ENCODE peak calls at places on chromosomes 5 and 9, in five cellular contexts. I is PC-9; V is lower lobe of right lung; J is CD4-positive, alpha-beta memory T cell; F is astrocyte of the spinal cord. D is an unnamed sample.

GRCh38 chr9:114671605-114672004 is 10.4 kb downstream of the TEX48 start:
- DNase-seq in F (peak), J (no peak), V (no peak), I (no peak), D (no peak)

GRCh38 chr9:134660407-134660806 is 18.8 kb downstream of the COL5A1 start:
- DNase-seq in V (no peak), I (no peak), J (no peak), F (no peak), D (no peak)

GRCh38 chr5:104385901-104386300 is 823.3 kb upstream of the NUDT12 start:
- DNase-seq in V (no peak), J (no peak), F (no peak), I (no peak), D (no peak)

GRCh38 chr5:148841519-148841918 is 15.1 kb downstream of the ADRB2 start:
- DNase-seq in F (no peak), J (no peak), I (no peak), V (no peak), D (no peak)

GRCh38 chr9:12773562-12773961 is 1.3 kb upstream of the LURAP1L start:
- DNase-seq in F (no peak), I (no peak), V (no peak), J (no peak), D (no peak)

GRCh38 chr5:32651638-32652037 is 59.5 kb upstream of the NPR3 start:
- DNase-seq in V (no peak), F (no peak), I (no peak), J (no peak), D (no peak)

GRCh38 chr5:173592050-173592669 is 24.3 kb downstream of the BOD1 start:
- DNase-seq in V (no peak), I (peak), F (no peak), J (no peak), D (no peak)

GRCh38 chr5:140801494-140801841 is 611 bp downstream of the PCDHA3 start:
- DNase-seq in I (no peak), F (no peak), V (no peak), J (no peak), D (no peak)

GRCh38 chr5:14156611-14157493 is 13.7 kb downstream of the TRIO start:
- DNase-seq in V (no peak), J (no peak), F (peak), I (peak), D (no peak)

GRCh38 chr5:1555011-1555807 is 31.4 kb upstream of the LPCAT1 start:
- DNase-seq in F (peak), I (peak), V (peak), J (no peak), D (no peak)

GRCh38 chr5:150502106-150502505 is 5.8 kb upstream of the NDST1 start:
- DNase-seq in J (no peak), I (no peak), V (no peak), F (no peak), D (no peak)

GRCh38 chr5:147303251-147303650 is 68.4 kb downstream of the STK32A start:
- DNase-seq in V (no peak), J (no peak), F (peak), I (no peak), D (no peak)

GRCh38 chr5:36680066-36680465 is 73.7 kb downstream of the SLC1A3 start:
- DNase-seq in I (no peak), V (peak), J (no peak), F (no peak), D (no peak)

GRCh38 chr5:15203376-15203775 is 296.6 kb upstream of the FBXL7 start:
- DNase-seq in V (no peak), I (no peak), F (peak), J (no peak), D (no peak)

GRCh38 chr5:138539791-138540190 is 3.2 kb downstream of the ETF1 start:
- DNase-seq in I (no peak), F (no peak), J (no peak), V (no peak), D (no peak)

GRCh38 chr5:138536665-138537315 is 6.2 kb downstream of the ETF1 start:
- DNase-seq in V (no peak), F (no peak), I (no peak), J (no peak), D (no peak)

GRCh38 chr5:138538943-138539627 is 4.0 kb downstream of the ETF1 start:
- DNase-seq in J (no peak), F (no peak), I (no peak), V (no peak), D (no peak)

GRCh38 chr5:138533973-138534941 is 8.8 kb downstream of the ETF1 start:
- DNase-seq in J (no peak), V (no peak), I (no peak), F (no peak), D (no peak)

DNA sequence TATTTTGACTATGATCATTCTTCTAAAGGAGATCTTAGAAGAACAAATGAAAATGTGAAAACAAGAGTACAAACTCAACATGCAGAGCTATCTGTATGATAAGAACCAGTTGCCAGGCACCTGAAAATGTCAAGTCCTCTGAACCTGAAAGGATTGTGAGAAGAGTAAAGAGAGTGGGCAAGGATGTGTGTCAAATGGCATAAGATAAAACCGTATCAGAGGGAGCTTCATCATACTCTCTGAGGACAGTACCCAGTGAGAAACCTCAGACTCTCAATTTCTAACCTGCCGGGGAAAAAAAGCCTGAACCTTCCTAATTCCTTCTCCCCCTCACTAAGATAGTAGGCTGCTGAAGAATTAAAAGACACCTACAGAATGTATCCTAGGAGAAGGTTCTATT is 6.8 kb downstream of the ETF1 start:
- DNase-seq in V (no peak), J (no peak), I (no peak), F (no peak), D (no peak)
- H3K4me3 ChIP-seq in V (no peak), J (no peak), I (no peak), F (no peak), D (no peak)

DNA sequence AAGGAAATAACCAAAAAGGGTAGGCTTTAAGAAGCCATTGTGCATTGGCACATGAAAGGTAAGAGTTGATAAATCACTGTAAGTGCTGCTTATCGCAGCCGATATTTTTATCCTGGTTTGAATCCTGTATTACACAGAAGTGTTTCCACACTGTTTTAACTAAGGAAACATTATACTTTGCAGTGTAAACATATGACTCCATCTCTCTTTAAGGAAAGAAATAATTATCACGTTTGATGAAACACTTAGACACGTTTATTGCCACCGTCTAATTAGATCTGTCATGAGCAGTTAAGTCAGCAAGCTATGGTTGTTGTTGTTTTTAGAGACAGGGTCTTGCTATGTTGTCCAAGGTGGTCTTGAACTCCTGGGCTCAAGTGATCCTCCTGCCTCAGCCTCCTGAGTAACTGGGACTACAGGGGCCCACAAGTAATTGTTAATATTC is 85.7 kb upstream of the TNFAIP8 start:
- DNase-seq in J (no peak), I (no peak), V (no peak), F (no peak), D (no peak)
- H3K4me3 ChIP-seq in J (peak), I (peak), V (peak), F (no peak), D (no peak)

GRCh38 chr9:137149367-137149766 is 10.4 kb downstream of the GRIN1 start:
- DNase-seq in V (no peak), I (no peak), F (no peak), J (peak), D (no peak)
- H3K4me3 ChIP-seq in V (no peak), I (no peak), F (no peak), J (no peak), D (no peak)

DNA sequence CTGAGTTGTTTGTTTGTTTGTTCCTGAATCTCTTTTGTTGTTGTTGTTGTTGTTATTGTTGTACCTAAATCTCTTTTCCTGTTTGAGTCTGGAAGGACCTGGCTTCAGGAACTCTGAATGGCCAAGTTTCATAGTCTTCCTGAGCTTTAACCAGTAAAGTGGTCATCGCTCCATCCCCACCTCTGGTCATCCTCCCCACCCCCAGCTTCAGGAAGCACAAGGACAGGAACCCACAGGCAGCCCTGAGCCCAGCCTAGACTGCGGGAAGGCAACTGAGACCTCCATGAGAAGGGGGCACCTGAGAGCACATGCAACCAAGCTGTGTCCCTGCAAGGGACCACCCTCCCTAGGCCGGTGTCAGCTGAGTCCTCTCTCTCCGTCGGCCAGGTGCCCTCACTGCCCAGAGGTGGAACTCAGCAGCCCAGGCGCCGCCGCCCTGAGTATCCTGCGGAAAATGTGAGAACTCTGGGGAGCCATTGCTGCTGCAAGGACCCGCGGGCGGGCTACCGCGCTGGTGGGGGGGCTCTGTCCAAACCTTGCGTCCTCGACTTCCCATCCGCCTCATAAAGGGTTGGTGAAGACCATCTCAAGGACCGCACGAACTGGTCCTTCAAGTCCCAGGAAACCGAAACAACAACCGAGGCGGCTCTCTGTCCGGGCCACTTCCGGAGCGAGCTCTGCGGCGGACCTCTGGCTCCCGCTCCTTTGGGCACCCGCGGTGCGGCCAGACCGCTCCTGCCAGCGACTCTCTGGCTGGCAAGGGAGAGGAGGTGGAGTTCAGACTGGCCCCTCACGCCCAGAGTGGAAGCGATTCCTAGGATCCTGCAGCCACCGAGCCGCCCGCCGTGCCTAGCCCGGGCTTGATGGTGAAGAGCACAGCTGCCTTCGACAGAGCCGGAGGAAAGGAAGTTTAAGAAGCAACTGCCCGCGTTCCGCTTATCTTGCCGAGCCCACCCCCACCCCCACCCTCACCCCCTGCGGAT is 4.2 kb downstream of the BARX1 start:
- DNase-seq in F (no peak), V (no peak), J (no peak), I (peak), D (no peak)
- H3K4me3 ChIP-seq in F (peak), V (peak), J (no peak), I (no peak), D (peak)

DNA sequence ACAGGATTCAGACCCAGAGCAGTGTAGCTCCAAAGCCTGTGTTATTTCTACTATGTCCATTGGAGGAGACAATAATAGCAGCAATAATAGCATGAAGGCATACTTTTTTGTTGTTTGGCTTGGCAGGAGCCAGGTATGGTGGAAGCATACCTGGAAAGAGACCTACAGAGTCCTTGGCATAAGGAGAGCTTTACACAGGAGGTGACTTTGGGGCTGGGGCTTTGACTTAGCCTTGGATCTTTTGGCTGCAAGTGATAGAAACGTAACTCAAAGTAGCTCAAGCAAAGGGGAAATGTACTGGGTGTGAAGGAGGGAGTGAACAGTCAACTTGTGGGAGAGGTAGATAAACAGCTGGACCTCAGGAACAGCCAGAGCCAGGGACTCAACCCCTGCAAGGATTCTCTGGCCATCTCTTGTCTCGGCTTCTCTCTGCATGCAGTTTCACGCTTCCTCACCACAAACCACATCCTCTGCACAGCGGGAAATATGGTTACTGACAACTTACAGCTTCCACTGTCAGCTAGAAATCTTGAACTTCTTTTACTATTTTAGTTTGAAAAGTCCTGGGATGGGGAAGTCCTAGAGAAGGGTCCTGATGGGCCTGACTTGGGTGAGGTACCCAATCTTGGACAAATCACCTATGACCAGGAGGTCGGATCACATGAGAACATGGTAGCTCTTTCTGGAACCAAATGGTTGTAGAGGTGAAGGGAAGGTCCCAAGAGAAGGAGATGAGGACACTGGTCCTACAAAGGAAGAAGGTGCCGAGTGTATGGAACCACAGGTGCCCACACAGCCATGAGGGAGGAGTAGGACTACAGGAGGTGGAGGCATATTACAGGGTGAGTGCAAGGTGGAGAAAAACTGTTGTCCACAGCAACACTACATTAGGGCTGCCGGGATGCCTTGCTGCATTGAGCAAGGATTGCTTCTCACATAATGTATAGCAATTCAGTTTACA is 47.0 kb upstream of the TGFBR1 start:
- DNase-seq in J (peak), F (peak), I (no peak), V (no peak), D (no peak)
- H3K4me3 ChIP-seq in J (peak), F (no peak), I (no peak), V (no peak), D (no peak)

GRCh38 chr9:4113711-4114110 is 186.2 kb downstream of the GLIS3 start:
- DNase-seq in J (no peak), I (no peak), F (peak), V (no peak), D (no peak)

GRCh38 chr9:4114569-4115505 is 185.0 kb downstream of the GLIS3 start:
- DNase-seq in I (no peak), V (no peak), F (peak), J (no peak), D (no peak)

GRCh38 chr9:4110562-4110961 is 189.3 kb downstream of the GLIS3 start:
- DNase-seq in I (no peak), V (no peak), J (no peak), F (no peak), D (no peak)

GRCh38 chr9:4108708-4109444 is 191.0 kb downstream of the GLIS3 start:
- DNase-seq in I (no peak), J (no peak), F (no peak), V (no peak), D (no peak)

DNA sequence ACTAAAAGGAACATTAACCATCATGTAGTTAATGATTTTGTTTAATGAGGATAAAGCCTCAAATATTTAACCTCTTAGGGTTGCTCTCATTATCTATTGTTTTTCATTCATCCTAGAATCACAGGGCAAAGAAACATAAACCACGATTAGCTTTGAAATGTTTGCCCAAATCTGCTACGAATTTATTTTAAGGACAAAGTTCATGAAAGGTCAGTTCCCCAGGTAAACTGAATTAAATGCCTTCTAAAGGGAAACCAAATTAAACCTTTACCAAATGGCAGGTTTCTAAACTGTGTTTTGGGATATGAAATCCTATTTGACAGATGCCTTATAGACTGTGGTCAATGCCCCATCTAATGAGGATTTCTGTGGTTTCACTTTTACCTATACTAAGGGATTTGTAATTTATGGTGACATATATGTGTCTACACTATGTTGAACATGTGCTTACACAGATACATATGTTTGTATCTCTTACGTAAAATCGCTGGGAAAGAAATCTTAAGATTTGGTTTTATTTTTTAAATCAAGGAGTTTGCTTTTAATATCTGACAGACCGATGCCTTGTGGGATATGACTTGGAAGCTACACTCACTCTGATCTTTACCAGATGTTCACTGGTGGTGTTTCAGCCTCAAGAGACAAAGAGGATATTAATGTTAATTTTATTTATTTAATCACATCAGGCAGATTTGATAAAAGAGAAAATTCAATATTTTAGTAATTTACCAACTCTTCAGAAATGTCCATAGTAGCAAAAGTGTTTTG is 188.5 kb downstream of the GLIS3 start:
- DNase-seq in F (no peak), J (no peak), I (no peak), V (no peak), D (no peak)
- H3K4me3 ChIP-seq in F (no peak), J (no peak), I (no peak), V (no peak), D (peak)

DNA sequence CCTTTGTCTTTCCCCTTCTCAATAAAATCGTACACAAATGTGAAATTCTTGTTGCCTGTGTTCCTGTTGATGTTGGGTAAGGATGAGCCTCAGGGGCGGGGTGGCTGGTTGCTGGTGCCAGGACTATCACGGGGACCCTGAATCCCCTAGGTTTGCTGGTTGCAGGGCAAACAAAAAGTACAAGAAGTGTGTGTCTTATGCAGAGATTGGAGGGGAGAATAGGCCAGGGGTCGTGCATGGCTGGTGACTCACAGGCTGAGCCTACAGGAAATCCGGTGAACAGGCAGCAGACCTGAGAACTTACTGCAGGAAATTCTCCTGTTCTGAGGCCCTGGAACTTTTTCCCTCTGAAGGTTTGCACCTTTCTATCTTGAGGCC is 5.5 kb downstream of the ANXA2R start:
- DNase-seq in I (no peak), F (peak), V (no peak), J (no peak), D (no peak)
- H3K4me3 ChIP-seq in I (no peak), F (peak), V (no peak), J (no peak), D (no peak)

GRCh38 chr9:35569206-35569605 is 35.9 kb upstream of the TESK1 start:
- DNase-seq in J (no peak), F (no peak), I (no peak), V (no peak), D (no peak)
- H3K4me3 ChIP-seq in J (no peak), F (no peak), I (no peak), V (no peak), D (no peak)